ENCODE peak calls at places on chromosomes 16 and 17, in seven cellular contexts. R is HCT116, P is GM12865, N is lung, S is adrenal gland, L is ascending aorta, O is breast epithelium. B is an unnamed sample.

GRCh38 chr16:49890876-49891275 is 35.0 kb upstream of the ZNF423 start:
- DNase-seq in S (no peak), R (no peak), N (no peak), O (no peak), P (peak; percentile 44), L (no peak), B (peak; percentile 9)

GRCh38 chr16:69712277-69712676 is 14.1 kb downstream of the NQO1 start:
- DNase-seq in S (no peak), O (peak; percentile 11), R (no peak), L (no peak), P (no peak), N (no peak), B (no peak)

GRCh38 chr17:38852771-38853291 is 690 bp downstream of the RPL23 start:
- DNase-seq in P (no peak), R (no peak), L (no peak), S (no peak), N (no peak), O (no peak), B (no peak)

GRCh38 chr16:50323335-50324011 is 45.3 kb downstream of the BRD7 start:
- DNase-seq in O (no peak), R (peak; percentile 21), N (no peak), S (peak; percentile 59), P (no peak), L (no peak), B (peak; percentile 57)

GRCh38 chr16:11315499-11315898 is 29.8 kb upstream of the RMI2 start:
- DNase-seq in O (no peak), N (no peak), P (no peak), R (no peak), L (no peak), S (no peak), B (peak; percentile 70)

GRCh38 chr16:87457724-87458423 is 35.0 kb downstream of the ZCCHC14 start:
- DNase-seq in R (peak; percentile 97), S (peak; percentile 62), N (no peak), O (peak; percentile 57), P (peak; percentile 10), L (no peak), B (peak; percentile 87)

GRCh38 chr17:8007836-8008235 is 5.4 kb downstream of the GUCY2D start:
- DNase-seq in N (no peak), P (no peak), R (no peak), S (no peak), L (no peak), O (no peak), B (no peak)

GRCh38 chr16:56603589-56603988 is 4.8 kb upstream of the MT2A start:
- DNase-seq in O (peak; percentile 56), N (no peak), L (no peak), P (peak; percentile 25), R (peak; percentile 56), S (peak; percentile 82), B (peak; percentile 49)

GRCh38 chr16:66367968-66368891 is 1.7 kb downstream of the CDH5 start:
- DNase-seq in N (no peak), R (no peak), O (no peak), L (no peak), S (no peak), P (no peak), B (peak; percentile 49)

GRCh38 chr16:59169168-59169567 is 435.1 kb upstream of the GOT2 start:
- DNase-seq in S (no peak), O (no peak), R (no peak), N (no peak), L (no peak), P (no peak), B (no peak)

GRCh38 chr16:48609453-48610023 is 442 bp downstream of the N4BP1 start:
- DNase-seq in R (no peak), S (peak; percentile 60), O (no peak), P (peak; percentile 69), L (no peak), N (peak; percentile 55), B (peak; percentile 60)

GRCh38 chr16:48608871-48609452 is 1.0 kb downstream of the N4BP1 start:
- DNase-seq in P (no peak), O (no peak), R (no peak), S (no peak), N (no peak), L (no peak), B (no peak)

GRCh38 chr16:48607056-48607825 is 2.7 kb downstream of the N4BP1 start:
- DNase-seq in R (no peak), P (no peak), S (no peak), O (peak; percentile 65), L (no peak), N (peak; percentile 74), B (peak; percentile 42)

GRCh38 chr16:48605518-48606110 is 4.4 kb downstream of the N4BP1 start:
- DNase-seq in L (no peak), S (no peak), O (no peak), N (no peak), P (peak; percentile 21), R (no peak), B (peak; percentile 30)

GRCh38 chr16:48608452-48608851 is 1.5 kb downstream of the N4BP1 start:
- DNase-seq in O (no peak), N (no peak), R (no peak), S (no peak), P (peak; percentile 81), L (no peak), B (no peak)
- H3K4me3 ChIP-seq in O (peak overlapping the region; percentile 98), N (peak overlapping the region; percentile 10), R (peak overlapping the region; percentile 95), S (peak overlapping the region; percentile 92), P (peak overlapping the region; percentile 92), L (peak overlapping the region; percentile 99), B (peak overlapping the region; percentile 92)

DNA sequence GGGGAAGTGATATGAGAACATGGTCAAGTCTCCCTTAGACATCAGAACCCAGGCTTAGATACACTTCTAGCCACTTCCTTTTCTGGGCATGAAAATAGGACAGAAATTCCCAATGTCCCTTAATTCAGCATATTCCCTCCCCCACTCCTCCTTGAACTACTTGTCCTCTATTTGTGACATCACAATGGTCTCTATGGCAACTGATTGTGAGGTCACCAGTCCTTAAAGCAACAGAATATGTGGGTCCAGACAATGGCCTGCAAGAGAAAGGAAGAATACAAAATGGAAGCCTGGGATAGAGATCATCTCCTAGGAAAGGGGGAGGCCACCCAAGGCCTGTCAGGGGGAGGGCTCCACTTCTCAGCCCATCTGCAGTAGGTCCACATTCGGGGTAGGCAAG is 6.7 kb upstream of the SEZ6 start:
- DNase-seq in N (no peak), L (no peak), R (no peak), S (no peak), P (no peak), O (no peak), B (peak; percentile 8)
- TF ChIP-seq CTCF in N (no peak), L (no peak), R (no peak), S (no peak), P (no peak), O (no peak), B (no peak)

GRCh38 chr17:41667280-41668008 is 21.2 kb upstream of the EIF1 start:
- DNase-seq in S (no peak), R (no peak), N (no peak), L (no peak), O (no peak), P (no peak), B (no peak)
- H3K4me3 ChIP-seq in S (no peak overlapping the region), R (no peak overlapping the region), N (no peak overlapping the region), L (peak overlapping the region; percentile 72), O (no peak overlapping the region), P (peak overlapping the region; percentile 55), B (no peak overlapping the region)

GRCh38 chr17:13572581-13572980 is 29.1 kb downstream of the HS3ST3A1 start:
- DNase-seq in L (no peak), R (no peak), N (no peak), P (no peak), O (no peak), S (no peak), B (no peak)

GRCh38 chr17:13575922-13576419 is 25.8 kb downstream of the HS3ST3A1 start:
- DNase-seq in O (no peak), L (no peak), P (no peak), R (no peak), N (no peak), S (no peak), B (no peak)

GRCh38 chr17:13575466-13575865 is 26.3 kb downstream of the HS3ST3A1 start:
- DNase-seq in P (no peak), R (no peak), O (no peak), S (no peak), N (no peak), L (no peak), B (no peak)

GRCh38 chr17:13581925-13582324 is 19.8 kb downstream of the HS3ST3A1 start:
- DNase-seq in L (no peak), N (no peak), S (no peak), O (no peak), R (no peak), P (no peak), B (peak; percentile 57)

DNA sequence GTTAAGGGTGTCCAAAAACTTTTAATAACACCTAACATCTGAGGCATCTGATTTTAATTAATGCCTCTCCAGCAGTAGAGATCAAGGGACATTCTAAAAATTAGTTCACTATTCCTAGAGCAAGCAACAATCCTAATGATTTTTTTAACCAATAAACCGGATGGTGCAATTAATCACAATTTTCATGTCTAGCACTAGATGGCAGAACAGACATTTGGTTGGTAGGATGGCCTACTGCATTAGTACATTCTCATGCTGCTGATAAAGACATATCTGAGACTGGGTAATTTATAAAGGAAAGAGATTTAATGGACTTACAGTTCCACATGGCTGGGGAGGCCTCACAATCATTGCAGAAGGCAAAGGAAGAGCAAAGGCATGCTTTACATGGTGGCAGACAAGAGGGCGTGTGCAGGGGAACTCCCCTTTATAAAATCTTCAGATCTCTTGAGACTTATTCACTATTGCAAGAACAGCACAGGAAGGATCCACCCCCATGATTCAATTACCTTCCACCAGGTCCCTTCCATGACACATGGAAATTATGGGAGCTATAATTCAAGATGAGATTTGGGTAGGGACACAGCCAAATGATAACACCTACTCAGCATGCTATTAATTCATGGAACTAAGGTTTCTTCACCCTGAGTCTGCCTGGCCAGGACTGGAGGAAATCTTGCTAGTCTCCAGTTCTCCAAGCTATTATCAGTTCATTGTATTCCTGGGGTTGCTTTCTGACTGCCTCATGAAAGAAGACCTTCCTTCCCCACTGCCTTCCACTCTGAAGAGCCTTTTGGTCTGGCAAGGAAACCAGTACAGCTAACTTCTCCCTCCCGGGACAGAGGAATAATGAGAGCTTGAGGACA is 24.8 kb downstream of the HS3ST3A1 start:
- DNase-seq in N (no peak), L (no peak), S (no peak), P (no peak), R (peak; percentile 19), O (no peak), B (no peak)
- TF ChIP-seq CTCF in N (no peak), L (no peak), S (no peak), P (no peak), R (peak; percentile 42), O (no peak), B (peak; percentile 11)

B was measured in fibroblast of pulmonary artery.